ENCODE peak calls at places on chromosomes 6 and 20, in four cellular contexts. One of them, this sample, is unnamed. For H3K36me3, the result is how much of the 10 kb centered on the place peaks cover.

GRCh38 chr20:18638768-18639167 is 50.9 kb downstream of the DTD1 start:
- DNase-seq in tibial nerve: no peak
- DNase-seq in Caco-2: no peak
- DNase-seq in uterus: no peak
- DNase-seq in this sample: no peak

GRCh38 chr6:36954262-36954931 is at the start of gene PI16:
- DNase-seq in tibial nerve: no peak
- DNase-seq in Caco-2: no peak
- DNase-seq in uterus: no peak
- DNase-seq in this sample: no peak

GRCh38 chr6:686528-686927 is 6.4 kb downstream of the EXOC2 start:
- DNase-seq in tibial nerve: no peak
- DNase-seq in Caco-2: no peak
- DNase-seq in uterus: no peak
- DNase-seq in this sample: no peak

GRCh38 chr6:13924949-13925881 is at the start of gene RNF182:
- DNase-seq in tibial nerve: no peak
- DNase-seq in Caco-2: peak
- DNase-seq in uterus: no peak
- DNase-seq in this sample: peak

GRCh38 chr6:30902709-30903108 is 5.3 kb upstream of the GTF2H4 start:
- DNase-seq in tibial nerve: no peak
- DNase-seq in Caco-2: no peak
- DNase-seq in uterus: no peak
- DNase-seq in this sample: no peak

GRCh38 chr6:1042583-1043457 is 269.1 kb upstream of the FOXQ1 start:
- DNase-seq in tibial nerve: no peak
- DNase-seq in Caco-2: no peak
- DNase-seq in uterus: no peak
- DNase-seq in this sample: no peak

GRCh38 chr6:119978274-119978889 is 628.8 kb upstream of the MAN1A1 start:
- DNase-seq in tibial nerve: no peak
- DNase-seq in Caco-2: no peak
- DNase-seq in uterus: no peak
- DNase-seq in this sample: peak

GRCh38 chr20:21509597-21510331 is 4.1 kb downstream of the NKX2-2 start:
- DNase-seq in tibial nerve: no peak
- DNase-seq in Caco-2: no peak
- DNase-seq in uterus: no peak
- DNase-seq in this sample: no peak

GRCh38 chr6:170445487-170445886 is 107.6 kb downstream of the PSMB1 start:
- DNase-seq in tibial nerve: no peak
- DNase-seq in Caco-2: peak
- DNase-seq in uterus: no peak
- DNase-seq in this sample: no peak

GRCh38 chr6:127102299-127102698 is 16.2 kb upstream of the RSPO3 start:
- DNase-seq in tibial nerve: no peak
- DNase-seq in Caco-2: no peak
- DNase-seq in uterus: no peak
- DNase-seq in this sample: no peak

GRCh38 chr6:135995160-135995898 is 143.8 kb downstream of the PDE7B start:
- DNase-seq in tibial nerve: no peak
- DNase-seq in Caco-2: no peak
- DNase-seq in uterus: no peak
- DNase-seq in this sample: no peak

GRCh38 chr20:36091561-36092423 is 62.7 kb upstream of the EPB41L1 start:
- DNase-seq in tibial nerve: no peak
- DNase-seq in Caco-2: peak
- DNase-seq in uterus: no peak
- DNase-seq in this sample: no peak

GRCh38 chr20:35034150-35034549 is 58.5 kb downstream of the TRPC4AP start:
- DNase-seq in tibial nerve: no peak
- DNase-seq in Caco-2: no peak
- DNase-seq in uterus: no peak
- DNase-seq in this sample: no peak

GRCh38 chr6:139779988-139780774 is 405.7 kb upstream of the CITED2 start:
- DNase-seq in tibial nerve: no peak
- DNase-seq in Caco-2: no peak
- DNase-seq in uterus: no peak
- DNase-seq in this sample: no peak

GRCh38 chr6:26553264-26553738 is 15.1 kb downstream of the HMGN4 start:
- DNase-seq in tibial nerve: peak
- DNase-seq in Caco-2: peak
- DNase-seq in uterus: peak
- DNase-seq in this sample: peak

DNA sequence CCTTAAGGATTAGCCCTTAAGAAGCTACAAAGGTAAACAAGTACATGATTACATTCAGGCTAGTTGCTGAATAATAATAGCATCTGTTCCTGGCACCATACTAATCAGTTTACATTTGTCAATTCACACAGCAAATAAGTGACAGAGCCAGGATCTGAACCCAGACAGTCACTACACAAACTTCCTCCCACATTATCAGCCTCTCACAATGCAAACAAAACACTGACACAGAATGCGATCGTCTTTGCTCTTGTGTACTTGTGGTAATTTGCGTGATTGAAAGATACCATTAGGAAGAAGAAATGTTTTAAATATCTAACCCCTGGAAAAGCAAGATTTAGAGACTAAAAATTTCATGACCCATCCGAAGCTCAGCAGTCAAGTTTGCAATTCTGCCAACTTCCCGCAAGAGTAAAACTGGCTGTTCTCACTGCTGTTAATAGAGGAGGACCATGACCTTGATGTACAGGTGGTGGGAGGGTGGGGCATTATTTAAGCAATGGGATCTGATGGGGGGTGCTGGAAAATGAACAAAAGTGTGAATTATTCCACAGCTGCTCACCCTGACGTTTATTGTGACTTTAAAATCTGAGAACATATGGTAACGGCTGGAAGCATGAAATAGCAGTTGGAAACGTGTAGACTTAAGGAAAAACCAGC is 95.4 kb upstream of the ARMC2 start:
- DNase-seq in tibial nerve: no peak
- DNase-seq in Caco-2: no peak
- DNase-seq in uterus: no peak
- DNase-seq in this sample: no peak
- H3K4me3 ChIP-seq in tibial nerve: no peak
- H3K4me3 ChIP-seq in Caco-2: no peak
- H3K4me3 ChIP-seq in uterus: no peak
- H3K4me3 ChIP-seq in this sample: no peak

GRCh38 chr6:125884656-125885055 is 71.9 kb upstream of the HINT3 start:
- DNase-seq in tibial nerve: no peak
- DNase-seq in Caco-2: no peak
- DNase-seq in uterus: no peak
- DNase-seq in this sample: no peak

GRCh38 chr6:125887372-125887771 is 69.2 kb upstream of the HINT3 start:
- DNase-seq in tibial nerve: no peak
- DNase-seq in Caco-2: no peak
- DNase-seq in uterus: no peak
- DNase-seq in this sample: no peak

GRCh38 chr6:125886914-125887313 is 69.7 kb upstream of the HINT3 start:
- DNase-seq in tibial nerve: no peak
- DNase-seq in Caco-2: no peak
- DNase-seq in uterus: no peak
- DNase-seq in this sample: no peak

GRCh38 chr6:125888989-125889656 is 67.4 kb upstream of the HINT3 start:
- DNase-seq in tibial nerve: no peak
- DNase-seq in Caco-2: no peak
- DNase-seq in uterus: no peak
- DNase-seq in this sample: no peak
- H3K36me3 ChIP-seq in tibial nerve: under half
- H3K36me3 ChIP-seq in Caco-2: under half
- H3K36me3 ChIP-seq in uterus: under half
- H3K36me3 ChIP-seq in this sample: under half

DNA sequence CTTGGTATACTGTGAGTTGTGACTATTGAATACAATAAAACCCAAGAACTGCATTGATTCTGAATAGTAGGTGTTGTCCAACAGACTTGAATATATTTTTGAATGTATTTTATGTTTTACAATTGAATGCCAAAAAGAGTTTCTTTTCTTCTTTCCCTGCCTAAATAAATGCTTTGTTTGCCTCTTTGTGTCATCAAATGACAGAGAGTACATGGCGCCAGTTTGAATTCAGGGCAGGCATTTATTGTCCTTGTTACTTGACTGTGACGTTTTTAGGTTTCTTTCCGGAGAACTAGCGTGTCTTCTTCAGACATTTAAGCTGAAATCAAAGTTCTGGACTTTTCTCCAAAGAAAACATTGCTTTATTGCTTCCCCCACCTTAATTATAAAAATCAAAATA is 16.6 kb downstream of the KIF3B start:
- DNase-seq in tibial nerve: no peak
- DNase-seq in Caco-2: no peak
- DNase-seq in uterus: no peak
- DNase-seq in this sample: no peak
- TF ChIP-seq CTCF in tibial nerve: no peak
- TF ChIP-seq CTCF in Caco-2: no peak
- TF ChIP-seq CTCF in uterus: no peak
- TF ChIP-seq CTCF in this sample: no peak

DNA sequence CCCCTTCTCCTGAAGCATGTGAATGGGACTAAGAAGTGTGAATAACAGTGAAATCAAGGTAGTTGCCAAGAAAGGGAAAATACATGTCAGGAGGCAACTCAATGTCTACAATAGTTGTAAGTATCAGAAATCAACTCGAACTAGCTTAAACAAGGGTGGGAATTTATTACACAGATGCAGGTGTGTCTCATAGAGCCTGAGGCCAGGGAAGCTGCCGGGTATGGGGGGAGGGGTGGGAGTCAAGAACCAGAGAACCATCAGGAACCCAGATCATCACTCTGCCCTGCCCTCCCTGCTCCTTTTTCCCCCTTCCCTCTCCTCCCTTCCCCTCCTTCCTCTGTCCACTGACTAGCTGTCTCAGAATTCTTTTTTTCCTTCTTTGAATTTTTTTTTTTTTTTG is 34.9 kb upstream of the BMP6 start:
- DNase-seq in tibial nerve: no peak
- DNase-seq in Caco-2: no peak
- DNase-seq in uterus: no peak
- DNase-seq in this sample: no peak
- H3K4me3 ChIP-seq in tibial nerve: no peak
- H3K4me3 ChIP-seq in Caco-2: no peak
- H3K4me3 ChIP-seq in uterus: no peak
- H3K4me3 ChIP-seq in this sample: no peak

DNA sequence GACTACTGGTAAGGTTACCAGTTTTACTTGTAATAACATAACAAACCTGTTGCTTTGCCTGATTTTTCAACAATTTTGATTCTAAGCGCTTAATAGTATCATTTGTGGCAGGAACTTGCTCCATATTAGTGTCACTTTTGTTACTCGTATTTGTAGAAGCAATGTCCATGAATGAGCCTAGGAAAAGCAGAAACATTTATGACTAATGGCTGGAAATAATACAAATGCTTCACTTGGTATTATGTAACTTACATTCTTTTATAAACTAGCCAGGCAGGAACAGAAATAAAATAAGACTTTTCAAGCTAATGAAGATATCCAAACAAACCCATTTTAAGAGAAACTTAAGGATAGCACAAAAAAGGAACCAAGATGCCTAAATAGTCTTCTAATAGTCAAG is 38.9 kb downstream of the MAP3K7 start:
- DNase-seq in tibial nerve: no peak
- DNase-seq in Caco-2: no peak
- DNase-seq in uterus: no peak
- DNase-seq in this sample: no peak
- H3K36me3 ChIP-seq in tibial nerve: under half
- H3K36me3 ChIP-seq in Caco-2: under half
- H3K36me3 ChIP-seq in uterus: under half
- H3K36me3 ChIP-seq in this sample: under half

DNA sequence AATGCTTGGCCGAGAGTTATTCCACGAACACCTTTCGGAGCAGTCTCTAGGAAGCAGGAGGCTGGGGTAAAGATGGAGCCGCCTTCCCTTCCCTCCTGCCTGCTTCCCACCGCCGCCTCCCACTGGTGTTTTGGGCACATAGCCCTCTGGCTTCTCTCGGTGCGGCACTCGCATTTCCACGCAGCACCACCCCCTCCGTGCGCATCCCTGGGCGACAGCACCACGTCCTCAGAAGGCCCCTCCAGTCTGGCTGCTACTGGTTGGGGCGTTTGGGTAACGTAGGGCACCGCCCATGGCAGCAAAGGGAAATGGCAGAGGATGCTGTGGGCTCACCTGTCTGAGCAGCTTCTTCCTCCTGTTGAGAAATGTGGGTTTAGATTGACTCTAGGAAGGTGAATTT is 2.4 kb downstream of the COL20A1 start:
- DNase-seq in tibial nerve: no peak
- DNase-seq in Caco-2: no peak
- DNase-seq in uterus: no peak
- DNase-seq in this sample: no peak
- TF ChIP-seq CTCF in tibial nerve: no peak
- TF ChIP-seq CTCF in Caco-2: peak
- TF ChIP-seq CTCF in uterus: no peak
- TF ChIP-seq CTCF in this sample: no peak

GRCh38 chr6:106975699-106976032 is 1.1 kb upstream of the CD24 start:
- DNase-seq in tibial nerve: no peak
- DNase-seq in Caco-2: no peak
- DNase-seq in uterus: no peak
- DNase-seq in this sample: no peak

GRCh38 chr6:106973841-106974336 is 640 bp downstream of the CD24 start:
- DNase-seq in tibial nerve: no peak
- DNase-seq in Caco-2: peak
- DNase-seq in uterus: no peak
- DNase-seq in this sample: peak

GRCh38 chr6:106974337-106974998 is at the start of gene CD24:
- DNase-seq in tibial nerve: no peak
- DNase-seq in Caco-2: peak
- DNase-seq in uterus: no peak
- DNase-seq in this sample: peak

GRCh38 chr6:106976270-106976669 is 1.7 kb upstream of the CD24 start:
- DNase-seq in tibial nerve: no peak
- DNase-seq in Caco-2: peak
- DNase-seq in uterus: no peak
- DNase-seq in this sample: peak

DNA sequence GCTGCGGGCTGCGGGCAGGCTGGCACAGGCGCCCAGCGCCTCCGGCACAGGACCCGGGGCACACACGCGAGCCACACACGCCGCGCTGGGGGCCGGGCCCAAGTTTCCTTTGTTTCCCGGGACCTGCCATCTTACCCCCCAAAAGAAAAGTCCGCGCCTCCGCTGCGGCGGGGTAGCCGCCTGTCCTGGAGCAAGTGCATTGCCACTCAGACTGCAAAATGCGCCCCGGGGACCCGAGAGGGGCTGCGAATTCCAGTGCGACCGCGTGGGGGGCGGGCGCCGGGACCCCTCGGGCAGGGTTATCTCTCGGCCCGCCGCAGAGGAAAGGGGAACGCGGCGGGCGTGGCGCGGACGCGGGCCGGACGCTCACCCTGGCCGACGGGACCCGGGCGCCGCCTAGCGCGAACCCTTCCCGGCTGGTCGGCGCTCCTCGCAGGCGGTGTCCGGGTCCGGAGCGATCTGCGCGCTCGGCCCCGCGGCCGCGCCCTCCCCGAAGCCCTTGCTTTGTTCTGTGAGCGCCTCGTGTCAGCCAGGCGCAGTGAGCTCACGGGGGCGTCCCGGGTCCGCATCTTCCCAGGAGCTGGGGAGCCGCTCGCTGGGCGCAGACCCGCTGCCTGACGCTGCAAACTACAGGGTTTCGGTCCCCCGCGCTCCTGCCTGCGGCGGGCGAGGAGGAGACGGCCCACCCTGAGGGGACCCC is 620 bp upstream of the CD24 start:
- DNase-seq in tibial nerve: no peak
- DNase-seq in Caco-2: peak
- DNase-seq in uterus: no peak
- DNase-seq in this sample: peak
- H3K4me3 ChIP-seq in tibial nerve: peak
- H3K4me3 ChIP-seq in Caco-2: peak
- H3K4me3 ChIP-seq in uterus: peak
- H3K4me3 ChIP-seq in this sample: peak

This sample was measured in mucosa of descending colon.